ENCODE peak calls at places on chromosomes 2 and 18, in six cellular contexts. Z, Y, E, O, P and A are unnamed samples.

GRCh38 chr2:240831594-240832204 is 11.7 kb upstream of the KIF1A start:
- DNase-seq in E (peak; percentile 75), Y (no peak), P (no peak), Z (no peak), O (no peak), A (no peak)

GRCh38 chr18:76482971-76483691 is 11.9 kb downstream of the ZNF516 start:
- DNase-seq in E (no peak), P (no peak), Z (no peak), Y (no peak), O (no peak), A (no peak)

GRCh38 chr2:103552775-103553174 is 790.9 kb downstream of the TMEM182 start:
- DNase-seq in Z (no peak), O (no peak), Y (no peak), E (no peak), P (no peak), A (no peak)

GRCh38 chr2:25302758-25303436 is 38.8 kb downstream of the DNMT3A start:
- DNase-seq in E (no peak), Z (no peak), O (no peak), P (no peak), Y (no peak), A (no peak)

GRCh38 chr2:121643877-121644276 is 5.4 kb downstream of the CLASP1 start:
- DNase-seq in O (no peak), P (no peak), Y (no peak), E (no peak), Z (no peak), A (no peak)

GRCh38 chr18:77098554-77099174 is 33.9 kb downstream of the MBP start:
- DNase-seq in Y (no peak), Z (no peak), P (no peak), O (no peak), E (no peak), A (no peak)

GRCh38 chr2:10172033-10172865 is 49.7 kb downstream of the RRM2 start:
- DNase-seq in E (no peak), Y (no peak), P (no peak), O (no peak), Z (no peak), A (no peak)

GRCh38 chr2:61770746-61771145 is 83.1 kb downstream of the FAM161A start:
- DNase-seq in E (no peak), P (no peak), Z (peak; percentile 40), Y (no peak), O (no peak), A (no peak)

GRCh38 chr2:49973917-49974368 is 819.6 kb upstream of the FSHR start:
- DNase-seq in P (no peak), E (peak; percentile 76), Z (no peak), Y (no peak), O (no peak), A (no peak)

GRCh38 chr18:35592298-35592697 is 10.8 kb downstream of the GALNT1 start:
- DNase-seq in Y (no peak), P (no peak), Z (no peak), O (peak; percentile 75), E (no peak), A (no peak)

GRCh38 chr18:13813271-13813849 is 10.6 kb upstream of the MC5R start:
- DNase-seq in O (no peak), Z (peak; percentile 50), P (peak; percentile 54), Y (peak; percentile 72), E (peak; percentile 82), A (no peak)

GRCh38 chr2:239143858-239144712 is 256.7 kb downstream of the HDAC4 start:
- DNase-seq in Z (peak; percentile 21), Y (peak; percentile 38), E (peak; percentile 72), P (peak; percentile 28), O (no peak), A (peak; percentile 40)

DNA sequence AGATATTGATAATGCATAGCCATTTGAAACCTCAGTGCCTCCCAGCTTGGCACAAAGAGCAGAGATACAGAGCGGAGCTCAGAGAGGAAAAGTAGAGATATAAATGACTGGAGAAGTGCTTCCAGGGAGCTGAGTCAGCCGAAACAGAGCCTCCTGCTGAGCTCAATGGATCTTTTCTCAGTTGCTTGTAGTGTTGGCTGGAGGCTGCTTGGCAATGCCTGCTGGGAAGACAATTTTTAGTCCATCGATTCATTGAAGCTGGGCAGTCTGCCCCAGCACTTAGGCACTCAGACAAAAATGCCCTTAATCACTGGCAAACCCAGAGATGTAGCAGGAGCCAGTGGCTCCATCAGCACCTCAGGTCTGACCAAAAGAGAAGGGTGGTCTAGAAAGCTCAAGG is 81.3 kb upstream of the SETBP1 start:
- DNase-seq in E (no peak), Z (no peak), O (no peak), Y (no peak), P (no peak), A (no peak)
- TF ChIP-seq ZNF274 in E (no peak), Z (no peak), O (no peak), Y (no peak), P (no peak), A (no peak)

GRCh38 chr2:98601532-98602132 is 6.7 kb downstream of the COA5 start:
- DNase-seq in E (no peak), Z (peak; percentile 23), O (no peak), P (peak; percentile 69), Y (peak; percentile 31), A (peak; percentile 35)
- TF ChIP-seq ZNF274 in E (no peak), Z (no peak), O (no peak), P (no peak), Y (no peak), A (no peak)

GRCh38 chr18:57768557-57769326 is 34.4 kb downstream of the ATP8B1 start:
- DNase-seq in Z (no peak), Y (no peak), E (no peak), P (no peak), O (no peak), A (no peak)
- TF ChIP-seq ZNF274 in Z (no peak), Y (no peak), E (no peak), P (no peak), O (no peak), A (no peak)

DNA sequence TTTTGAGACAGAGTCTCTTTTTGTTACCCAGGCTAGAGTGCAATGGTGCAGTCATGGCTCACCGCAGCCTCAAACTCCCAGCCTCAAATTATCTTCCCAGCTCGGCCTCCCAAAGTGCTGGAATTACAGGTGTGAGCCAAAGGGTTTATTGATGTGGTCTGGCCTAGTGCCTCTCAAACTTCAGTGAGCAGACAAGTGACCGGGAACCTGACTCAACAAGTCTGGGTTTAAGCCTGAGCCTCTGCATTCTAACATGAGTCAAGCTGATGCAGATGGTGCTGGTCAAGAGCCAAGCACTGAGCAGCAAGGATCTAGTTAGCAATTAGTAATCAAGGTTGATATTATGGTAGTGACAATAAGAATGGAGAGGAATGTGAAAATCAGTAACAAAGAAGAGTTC is 21.3 kb downstream of the CDK15 start:
- DNase-seq in P (no peak), O (no peak), Y (no peak), Z (peak; percentile 19), E (no peak), A (no peak)
- TF ChIP-seq ZNF274 in P (no peak), O (no peak), Y (no peak), Z (no peak), E (no peak), A (no peak)

DNA sequence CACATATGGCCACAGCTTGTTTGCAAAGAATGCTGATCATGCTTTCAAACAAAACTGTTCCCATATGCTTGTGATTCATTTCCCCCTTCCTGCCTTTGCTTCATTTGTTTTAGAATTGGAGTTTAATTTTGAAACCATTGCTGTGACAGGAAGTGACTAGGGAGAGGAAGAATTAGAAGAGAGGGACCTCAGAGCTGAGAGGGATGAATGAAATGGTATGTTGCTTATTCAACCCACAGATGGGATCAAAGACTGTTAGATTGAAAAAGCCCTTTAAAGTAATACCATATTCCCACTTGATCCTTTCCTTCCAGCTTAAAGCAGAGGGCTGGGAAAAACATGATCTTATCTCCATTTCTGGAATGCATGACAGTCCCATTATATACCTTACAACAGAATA is 106.2 kb upstream of the RNF152 start:
- DNase-seq in E (no peak), P (no peak), Y (no peak), O (no peak), Z (no peak), A (no peak)
- TF ChIP-seq ZNF274 in E (no peak), P (no peak), Y (no peak), O (no peak), Z (no peak), A (no peak)

GRCh38 chr2:136377423-136378382 is 259.8 kb upstream of the CXCR4 start:
- DNase-seq in Z (no peak), Y (no peak), P (no peak), O (no peak), E (peak; percentile 8), A (no peak)

GRCh38 chr2:136376798-136377211 is 258.9 kb upstream of the CXCR4 start:
- DNase-seq in O (no peak), Y (no peak), E (peak; percentile 28), Z (no peak), P (no peak), A (no peak)

GRCh38 chr2:136381245-136381644 is 263.3 kb upstream of the CXCR4 start:
- DNase-seq in P (no peak), Y (no peak), Z (no peak), E (peak; percentile 10), O (no peak), A (no peak)

GRCh38 chr2:136376211-136376610 is 258.3 kb upstream of the CXCR4 start:
- DNase-seq in E (peak; percentile 27), Y (no peak), O (no peak), Z (no peak), P (no peak), A (no peak)

DNA sequence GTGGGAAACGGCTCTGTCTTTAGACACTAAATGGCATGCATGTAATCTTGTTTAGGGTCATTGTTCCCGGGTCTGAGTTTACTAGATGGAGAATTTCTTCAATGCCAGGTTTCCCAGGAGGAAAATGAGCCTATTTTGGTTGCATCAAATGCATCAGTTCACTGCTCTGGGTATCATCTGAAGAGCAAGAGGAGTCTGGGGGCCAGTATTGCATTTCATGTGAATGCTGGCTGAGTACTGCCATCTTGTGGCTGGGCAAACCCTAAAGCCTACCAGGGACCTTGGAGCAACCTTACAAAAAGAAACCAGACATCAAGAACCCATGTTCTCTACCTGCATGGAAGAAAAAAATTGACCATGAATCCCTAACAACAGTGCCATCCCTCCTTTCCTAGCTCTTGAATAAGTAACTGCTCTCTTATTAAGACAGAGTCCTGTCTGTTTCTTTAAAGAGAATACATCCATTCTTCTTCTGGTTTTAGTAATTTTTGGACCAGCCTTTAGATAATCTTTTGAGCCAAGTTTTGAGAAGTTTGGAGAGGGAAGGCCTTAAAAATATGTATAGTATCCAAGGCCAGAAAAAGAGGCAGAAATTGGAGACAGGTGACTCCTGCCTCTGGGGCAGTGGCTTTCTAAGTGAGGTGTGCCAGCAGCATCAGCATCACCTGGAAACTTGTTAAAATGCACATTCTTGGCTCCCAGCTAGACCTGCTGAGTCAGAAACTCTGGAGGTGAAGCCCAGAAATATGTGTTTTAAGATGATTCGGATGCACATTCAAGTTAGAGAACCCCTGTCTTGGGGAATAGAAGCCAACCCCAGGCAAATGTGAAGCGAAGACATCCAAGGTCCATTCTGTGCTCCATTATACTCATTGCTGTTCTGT is 261.0 kb upstream of the CXCR4 start:
- DNase-seq in P (peak; percentile 35), O (no peak), Z (peak; percentile 39), Y (peak; percentile 40), E (peak; percentile 71), A (peak; percentile 60)
- TF ChIP-seq ZNF274 in P (no peak), O (no peak), Z (no peak), Y (no peak), E (no peak), A (no peak)